ENCODE peak calls at places on chromosomes 5 and 9, in four cellular contexts. Y, L, F and S are unnamed samples.

GRCh38 chr5:106127341-106127781 is 1543.4 kb downstream of the EFNA5 start:
- DNase-seq in Y (no peak), L (no peak), F (no peak), S (no peak)

GRCh38 chr5:122053181-122054109 is 24.6 kb downstream of the LOX start:
- DNase-seq in L (no peak), F (no peak), Y (no peak), S (no peak)

GRCh38 chr5:141753971-141754713 is 72.1 kb upstream of the ARAP3 start:
- DNase-seq in L (peak; percentile 34), Y (no peak), F (peak; percentile 62), S (peak; percentile 77)

GRCh38 chr5:172235827-172236749 is 42.1 kb downstream of the EFCAB9 start:
- DNase-seq in L (no peak), F (no peak), Y (peak; percentile 52), S (no peak)

GRCh38 chr9:79570449-79571308 is 1.1 kb upstream of the TLE4 start:
- DNase-seq in Y (no peak), F (peak; percentile 7), L (peak; percentile 69), S (peak; percentile 63)

GRCh38 chr5:76692274-76692540 is 23.7 kb upstream of the F2R start:
- DNase-seq in F (no peak), L (no peak), Y (no peak), S (no peak)

GRCh38 chr5:67118050-67118620 is 78.5 kb downstream of the CD180 start:
- DNase-seq in F (peak; percentile 8), Y (no peak), L (no peak), S (no peak)

GRCh38 chr9:76912631-76913275 is 6.8 kb upstream of the PRUNE2 start:
- DNase-seq in L (no peak), Y (no peak), F (peak; percentile 3), S (no peak)

GRCh38 chr5:34998058-34998789 is 49.5 kb downstream of the AGXT2 start:
- DNase-seq in F (no peak), Y (no peak), L (peak; percentile 4), S (no peak)

GRCh38 chr9:69573666-69574456 is 98.3 kb downstream of the APBA1 start:
- DNase-seq in F (no peak), L (no peak), Y (no peak), S (no peak)

GRCh38 chr5:118984602-118985001 is 3.7 kb downstream of the DTWD2 start:
- DNase-seq in L (no peak), F (no peak), Y (no peak), S (no peak)

GRCh38 chr5:68225188-68225910 is 9.8 kb downstream of the PIK3R1 start:
- DNase-seq in L (peak; percentile 28), F (no peak), Y (peak; percentile 23), S (no peak)

GRCh38 chr9:89438194-89438593 is 59.7 kb downstream of the SEMA4D start:
- DNase-seq in L (no peak), F (no peak), Y (no peak), S (no peak)

GRCh38 chr9:92527832-92528536 is 7.8 kb downstream of the ECM2 start:
- DNase-seq in L (no peak), F (no peak), Y (no peak), S (no peak)

GRCh38 chr5:73816656-73817420 is 190.8 kb downstream of the ARHGEF28 start:
- DNase-seq in F (no peak), L (no peak), Y (no peak), S (no peak)

DNA sequence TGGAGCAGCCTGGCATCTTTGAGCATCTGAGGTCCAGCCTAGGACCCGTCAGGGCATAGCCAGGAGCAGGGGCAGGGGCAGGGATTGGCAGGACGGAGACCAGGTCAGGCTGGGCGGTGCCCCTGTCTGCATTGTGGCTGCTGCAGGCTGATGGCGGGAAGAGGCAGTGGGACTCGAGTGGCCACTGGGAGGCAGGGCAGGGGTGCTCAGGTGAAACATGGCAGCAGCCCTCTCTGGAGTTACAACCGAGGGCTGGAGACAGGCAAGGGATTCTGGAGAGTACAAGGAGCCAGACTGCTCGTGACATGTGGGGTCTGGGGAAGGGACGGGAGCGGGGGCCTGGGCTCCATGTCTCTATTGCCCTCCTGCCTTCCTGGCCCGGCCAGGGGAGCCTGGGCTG is 97.4 kb upstream of the RAPGEF1 start:
- DNase-seq in L (peak; percentile 39), F (no peak), Y (peak; percentile 7), S (peak; percentile 46)
- TF ChIP-seq CTCF in L (peak; percentile 15), F (peak; percentile 45), Y (peak; percentile 71), S (no peak)

GRCh38 chr5:125607018-125607417 is 816.2 kb upstream of the GRAMD2B start:
- DNase-seq in L (no peak), F (no peak), Y (no peak), S (no peak)

GRCh38 chr5:125602184-125602583 is 821.0 kb upstream of the GRAMD2B start:
- DNase-seq in L (no peak), Y (no peak), F (no peak), S (no peak)

GRCh38 chr5:125604104-125604503 is 819.1 kb upstream of the GRAMD2B start:
- DNase-seq in F (no peak), Y (no peak), L (no peak), S (no peak)

GRCh38 chr5:125609011-125609410 is 814.2 kb upstream of the GRAMD2B start:
- DNase-seq in L (no peak), Y (no peak), F (no peak), S (no peak)

DNA sequence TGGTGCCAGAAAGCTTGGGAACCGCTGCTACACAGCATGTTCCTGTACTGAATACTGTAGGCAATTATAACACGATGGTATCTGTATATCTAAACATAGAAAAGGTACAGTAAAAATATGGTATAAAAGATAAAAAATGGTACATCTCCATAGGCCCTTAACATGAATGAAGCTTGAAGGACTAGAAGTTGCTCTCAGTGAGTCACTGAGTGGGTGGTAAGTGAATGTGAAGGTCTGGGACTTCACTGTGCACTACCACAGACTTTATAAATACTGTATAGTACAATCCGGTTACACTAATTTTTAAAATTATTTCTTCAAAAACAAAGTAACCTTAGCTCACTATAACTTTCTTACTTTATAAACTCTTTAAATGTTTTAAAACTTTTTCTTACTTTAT is 819.9 kb upstream of the GRAMD2B start:
- DNase-seq in Y (no peak), L (no peak), F (no peak), S (no peak)
- TF ChIP-seq HMGXB4 in Y (no peak), L (no peak), F (no peak), S (no peak)

GRCh38 chr9:114507726-114508125 is 2.5 kb upstream of the WHRN start:
- DNase-seq in F (no peak), Y (peak; percentile 24), L (peak; percentile 50), S (no peak)
- TF ChIP-seq CTCF in F (peak; percentile 77), Y (peak; percentile 67), L (peak; percentile 44), S (no peak)

DNA sequence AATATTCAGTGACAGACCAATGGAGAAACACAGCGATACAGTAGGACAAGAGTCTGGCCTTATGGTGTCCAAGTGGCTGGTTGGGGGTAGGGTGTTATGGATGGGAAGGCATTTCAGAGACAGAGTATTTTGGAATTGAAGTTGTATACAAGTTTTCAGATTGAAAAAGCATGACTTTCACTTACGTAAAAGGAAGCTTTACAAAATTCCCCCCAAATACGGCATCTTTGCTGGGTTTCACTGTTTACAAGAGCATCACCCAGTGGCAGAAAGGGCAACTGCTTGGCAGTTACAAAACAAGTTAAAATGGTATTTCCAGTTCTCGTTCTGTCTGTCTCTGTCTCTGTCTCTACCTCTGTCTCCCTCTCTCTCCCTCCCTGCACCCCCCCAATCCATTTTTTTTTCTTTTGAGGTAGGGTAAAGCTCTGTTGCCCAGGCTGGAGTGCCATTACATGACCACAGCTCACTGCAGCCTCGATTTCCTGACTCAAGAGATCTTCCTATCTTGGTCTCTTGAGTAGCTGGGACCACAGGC is 86.2 kb downstream of the PTPN3 start:
- DNase-seq in L (peak; percentile 35), F (no peak), Y (no peak), S (no peak)
- TF ChIP-seq HMGXB4 in L (no peak), F (no peak), Y (no peak), S (no peak)

GRCh38 chr9:35274988-35275387 is 113.2 kb downstream of the UNC13B start:
- DNase-seq in F (no peak), Y (no peak), L (no peak), S (no peak)
- TF ChIP-seq CTCF in F (no peak), Y (no peak), L (no peak), S (no peak)

GRCh38 chr5:8184455-8185063 is 315.6 kb downstream of the MTRR start:
- DNase-seq in Y (peak; percentile 20), L (peak; percentile 37), F (peak; percentile 66), S (peak; percentile 86)
- TF ChIP-seq HMGXB4 in Y (no peak), L (no peak), F (no peak), S (no peak)

DNA sequence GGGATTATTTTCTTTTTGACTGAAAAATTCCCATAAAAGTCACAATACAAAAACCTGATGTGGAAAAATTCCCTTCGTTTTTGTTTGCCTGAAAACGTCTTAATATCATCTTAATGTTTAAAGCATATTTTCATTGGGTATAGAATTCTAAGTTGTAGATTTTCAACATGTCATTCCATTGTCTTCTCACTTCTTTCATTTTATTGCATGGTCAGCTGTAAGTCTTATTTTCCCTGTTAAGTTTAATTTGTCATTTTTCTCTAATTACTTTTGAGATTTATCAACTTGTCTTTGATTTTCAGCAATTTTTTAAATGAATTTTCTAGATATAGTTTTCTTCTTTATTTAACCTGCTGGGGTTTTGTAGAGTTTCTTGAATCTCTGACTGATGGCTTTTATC is 131.7 kb downstream of the FBXO38 start:
- DNase-seq in L (no peak), Y (no peak), F (no peak), S (no peak)
- TF ChIP-seq CTCF in L (no peak), Y (no peak), F (no peak), S (no peak)